ENCODE peak calls at places on chromosomes 13 and 19, in seven cellular contexts. One of them, this sample, is unnamed.

GRCh38 chr13:79085021-79085420 is 321.0 kb downstream of the RBM26 start:
- DNase-seq in effector CD4-positive, alpha-beta T cell: no peak
- DNase-seq in endodermal cell: no peak
- DNase-seq in fibroblast of mammary gland: no peak
- DNase-seq in mucosa of gallbladder: no peak
- DNase-seq in hypothalamus: no peak
- DNase-seq in ureter: no peak
- DNase-seq in this sample: no peak

GRCh38 chr19:11196406-11197287 is 698 bp downstream of the KANK2 start:
- DNase-seq in effector CD4-positive, alpha-beta T cell: no peak
- DNase-seq in endodermal cell: peak
- DNase-seq in fibroblast of mammary gland: peak
- DNase-seq in mucosa of gallbladder: no peak
- DNase-seq in hypothalamus: no peak
- DNase-seq in ureter: no peak
- DNase-seq in this sample: no peak

GRCh38 chr13:106104281-106104901 is 431.1 kb downstream of the EFNB2 start:
- DNase-seq in effector CD4-positive, alpha-beta T cell: no peak
- DNase-seq in endodermal cell: no peak
- DNase-seq in fibroblast of mammary gland: peak
- DNase-seq in mucosa of gallbladder: no peak
- DNase-seq in hypothalamus: no peak
- DNase-seq in ureter: no peak
- DNase-seq in this sample: no peak

GRCh38 chr13:94389544-94390351 is 89.7 kb downstream of the DCT start:
- DNase-seq in effector CD4-positive, alpha-beta T cell: no peak
- DNase-seq in endodermal cell: no peak
- DNase-seq in fibroblast of mammary gland: peak
- DNase-seq in mucosa of gallbladder: no peak
- DNase-seq in hypothalamus: no peak
- DNase-seq in ureter: no peak
- DNase-seq in this sample: peak

GRCh38 chr19:35154535-35155406 is at the start of gene FXYD5:
- DNase-seq in effector CD4-positive, alpha-beta T cell: peak
- DNase-seq in endodermal cell: peak
- DNase-seq in fibroblast of mammary gland: peak
- DNase-seq in mucosa of gallbladder: peak
- DNase-seq in hypothalamus: no peak
- DNase-seq in ureter: peak
- DNase-seq in this sample: no peak

GRCh38 chr19:406999-407491 is 1.9 kb downstream of the C2CD4C start:
- DNase-seq in effector CD4-positive, alpha-beta T cell: no peak
- DNase-seq in endodermal cell: peak
- DNase-seq in fibroblast of mammary gland: no peak
- DNase-seq in mucosa of gallbladder: no peak
- DNase-seq in hypothalamus: no peak
- DNase-seq in ureter: no peak
- DNase-seq in this sample: no peak

GRCh38 chr19:29062486-29063435 is 150.2 kb downstream of the UQCRFS1 start:
- DNase-seq in effector CD4-positive, alpha-beta T cell: no peak
- DNase-seq in endodermal cell: peak
- DNase-seq in fibroblast of mammary gland: no peak
- DNase-seq in mucosa of gallbladder: no peak
- DNase-seq in hypothalamus: no peak
- DNase-seq in ureter: no peak
- DNase-seq in this sample: no peak

GRCh38 chr13:97352815-97353214 is 81.2 kb upstream of the RAP2A start:
- DNase-seq in effector CD4-positive, alpha-beta T cell: no peak
- DNase-seq in endodermal cell: no peak
- DNase-seq in fibroblast of mammary gland: no peak
- DNase-seq in mucosa of gallbladder: no peak
- DNase-seq in hypothalamus: no peak
- DNase-seq in ureter: no peak
- DNase-seq in this sample: no peak

GRCh38 chr13:100484708-100485107 is 103.9 kb downstream of the GGACT start:
- DNase-seq in effector CD4-positive, alpha-beta T cell: no peak
- DNase-seq in endodermal cell: no peak
- DNase-seq in fibroblast of mammary gland: no peak
- DNase-seq in mucosa of gallbladder: no peak
- DNase-seq in hypothalamus: no peak
- DNase-seq in ureter: no peak
- DNase-seq in this sample: no peak

GRCh38 chr13:62387642-62388041 is 972.0 kb upstream of the PCDH20 start:
- DNase-seq in effector CD4-positive, alpha-beta T cell: no peak
- DNase-seq in endodermal cell: no peak
- DNase-seq in fibroblast of mammary gland: peak
- DNase-seq in mucosa of gallbladder: no peak
- DNase-seq in hypothalamus: no peak
- DNase-seq in ureter: no peak
- DNase-seq in this sample: no peak

GRCh38 chr13:50244355-50244912 is 229.2 kb downstream of the KCNRG start:
- DNase-seq in effector CD4-positive, alpha-beta T cell: no peak
- DNase-seq in endodermal cell: no peak
- DNase-seq in fibroblast of mammary gland: no peak
- DNase-seq in mucosa of gallbladder: no peak
- DNase-seq in hypothalamus: no peak
- DNase-seq in ureter: no peak
- DNase-seq in this sample: no peak

GRCh38 chr13:109687559-109688448 is 98.6 kb downstream of the IRS2 start:
- DNase-seq in effector CD4-positive, alpha-beta T cell: no peak
- DNase-seq in endodermal cell: no peak
- DNase-seq in fibroblast of mammary gland: no peak
- DNase-seq in mucosa of gallbladder: peak
- DNase-seq in hypothalamus: no peak
- DNase-seq in ureter: no peak
- DNase-seq in this sample: no peak

GRCh38 chr19:16315825-16316505 is 8.7 kb upstream of the KLF2 start:
- DNase-seq in effector CD4-positive, alpha-beta T cell: no peak
- DNase-seq in endodermal cell: no peak
- DNase-seq in fibroblast of mammary gland: peak
- DNase-seq in mucosa of gallbladder: peak
- DNase-seq in hypothalamus: no peak
- DNase-seq in ureter: peak
- DNase-seq in this sample: no peak

GRCh38 chr13:34017231-34017630 is 199.3 kb downstream of the RFC3 start:
- DNase-seq in effector CD4-positive, alpha-beta T cell: no peak
- DNase-seq in endodermal cell: no peak
- DNase-seq in fibroblast of mammary gland: no peak
- DNase-seq in mucosa of gallbladder: no peak
- DNase-seq in hypothalamus: no peak
- DNase-seq in ureter: no peak
- DNase-seq in this sample: no peak

GRCh38 chr13:46968450-46968849 is 71.6 kb upstream of the HTR2A start:
- DNase-seq in effector CD4-positive, alpha-beta T cell: no peak
- DNase-seq in endodermal cell: no peak
- DNase-seq in fibroblast of mammary gland: no peak
- DNase-seq in mucosa of gallbladder: no peak
- DNase-seq in hypothalamus: no peak
- DNase-seq in ureter: no peak
- DNase-seq in this sample: no peak

GRCh38 chr13:43629691-43630480 is 156.9 kb downstream of the ENOX1 start:
- DNase-seq in effector CD4-positive, alpha-beta T cell: no peak
- DNase-seq in endodermal cell: no peak
- DNase-seq in fibroblast of mammary gland: peak
- DNase-seq in mucosa of gallbladder: no peak
- DNase-seq in hypothalamus: no peak
- DNase-seq in ureter: no peak
- DNase-seq in this sample: no peak

GRCh38 chr19:13962738-13963602 is 10.7 kb downstream of the DCAF15 start:
- DNase-seq in effector CD4-positive, alpha-beta T cell: no peak
- DNase-seq in endodermal cell: peak
- DNase-seq in fibroblast of mammary gland: peak
- DNase-seq in mucosa of gallbladder: no peak
- DNase-seq in hypothalamus: no peak
- DNase-seq in ureter: no peak
- DNase-seq in this sample: no peak

GRCh38 chr19:49556412-49557398 is 23.7 kb downstream of the NOSIP start:
- DNase-seq in effector CD4-positive, alpha-beta T cell: peak
- DNase-seq in endodermal cell: peak
- DNase-seq in fibroblast of mammary gland: peak
- DNase-seq in mucosa of gallbladder: no peak
- DNase-seq in hypothalamus: no peak
- DNase-seq in ureter: no peak
- DNase-seq in this sample: no peak

GRCh38 chr19:47241919-47242644 is 11.1 kb upstream of the BBC3 start:
- DNase-seq in effector CD4-positive, alpha-beta T cell: no peak
- DNase-seq in endodermal cell: no peak
- DNase-seq in fibroblast of mammary gland: no peak
- DNase-seq in mucosa of gallbladder: no peak
- DNase-seq in hypothalamus: no peak
- DNase-seq in ureter: no peak
- DNase-seq in this sample: no peak

GRCh38 chr19:35545855-35546381 is 492 bp downstream of the TMEM147 start:
- DNase-seq in effector CD4-positive, alpha-beta T cell: peak
- DNase-seq in endodermal cell: no peak
- DNase-seq in fibroblast of mammary gland: no peak
- DNase-seq in mucosa of gallbladder: no peak
- DNase-seq in hypothalamus: no peak
- DNase-seq in ureter: no peak
- DNase-seq in this sample: no peak

GRCh38 chr19:38388310-38389100 is at the start of gene SPRED3:
- DNase-seq in effector CD4-positive, alpha-beta T cell: no peak
- DNase-seq in endodermal cell: no peak
- DNase-seq in fibroblast of mammary gland: no peak
- DNase-seq in mucosa of gallbladder: no peak
- DNase-seq in hypothalamus: peak
- DNase-seq in ureter: no peak
- DNase-seq in this sample: no peak

GRCh38 chr13:46773556-46773955 is 23.4 kb downstream of the ESD start:
- DNase-seq in effector CD4-positive, alpha-beta T cell: no peak
- DNase-seq in endodermal cell: no peak
- DNase-seq in fibroblast of mammary gland: no peak
- DNase-seq in mucosa of gallbladder: no peak
- DNase-seq in hypothalamus: no peak
- DNase-seq in ureter: no peak
- DNase-seq in this sample: no peak

GRCh38 chr13:95540848-95541247 is 11.7 kb upstream of the CLDN10 start:
- DNase-seq in effector CD4-positive, alpha-beta T cell: no peak
- DNase-seq in endodermal cell: no peak
- DNase-seq in fibroblast of mammary gland: no peak
- DNase-seq in mucosa of gallbladder: no peak
- DNase-seq in hypothalamus: no peak
- DNase-seq in ureter: no peak
- DNase-seq in this sample: no peak

This sample was measured in LNCaP clone FGC.